ENCODE peak calls at places on chromosomes 16 and 17, in nine cellular contexts. X is fibroblast of mammary gland; E is hypothalamus; O is SW480; Z is frontal cortex; A is fibroblast of pulmonary artery; I is stimulated activated CD4-positive, alpha-beta T cell treated with anti-CD3 and anti-CD28 coated beads, Interleukin-4, amount 100 ng/mL, for 48 hours; J is EH; R is T-helper 17 cell. M is an unnamed sample.
A peak's percentile ranks its signal among the peaks of the same experiment; 100 is the strongest.

GRCh38 chr17:74960739-74961342 is 11.7 kb downstream of the HID1 start:
- DNase-seq in X (peak; percentile 15), E (no peak), O (peak; percentile 93), Z (no peak), A (peak; percentile 49), I (peak; percentile 52), J (peak; percentile 25), R (no peak), M (peak; percentile 51)

GRCh38 chr16:8798535-8799157 is 1.0 kb downstream of the PMM2 start:
- DNase-seq in X (no peak), E (no peak), O (no peak), Z (no peak), A (peak; percentile 5), I (no peak), J (peak; percentile 23), R (no peak), M (no peak)

GRCh38 chr17:19513897-19514488 is 19.7 kb upstream of the SLC47A1 start:
- DNase-seq in X (peak; percentile 67), E (peak; percentile 39), O (peak; percentile 65), Z (no peak), A (peak; percentile 77), I (peak; percentile 60), J (peak; percentile 77), R (peak; percentile 57), M (peak; percentile 53)

GRCh38 chr16:58940609-58941008 is 206.5 kb upstream of the GOT2 start:
- DNase-seq in X (no peak), E (no peak), O (no peak), Z (no peak), A (no peak), I (no peak), J (no peak), R (no peak), M (no peak)

GRCh38 chr17:80981929-80982425 is 9.7 kb upstream of the CHMP6 start:
- DNase-seq in X (no peak), E (no peak), O (no peak), Z (no peak), A (no peak), I (no peak), J (no peak), R (no peak), M (no peak)

GRCh38 chr16:31404353-31405064 is 11.4 kb downstream of the ITGAD start:
- DNase-seq in X (peak; percentile 73), E (no peak), O (no peak), Z (no peak), A (peak; percentile 30), I (no peak), J (peak; percentile 30), R (no peak), M (peak; percentile 76)

GRCh38 chr17:67993153-67993997 is 2.9 kb downstream of the C17orf58 start:
- DNase-seq in X (peak; percentile 77), E (peak; percentile 68), O (peak; percentile 74), Z (peak; percentile 86), A (peak; percentile 85), I (peak; percentile 52), J (peak; percentile 84), R (peak; percentile 56), M (peak; percentile 91)

GRCh38 chr17:3660311-3660891 is 8.0 kb downstream of the TAX1BP3 start:
- DNase-seq in X (no peak), E (peak; percentile 52), O (no peak), Z (no peak), A (no peak), I (no peak), J (no peak), R (no peak), M (no peak)

GRCh38 chr17:43581581-43581980 is 35.4 kb upstream of the ETV4 start:
- DNase-seq in X (no peak), E (no peak), O (no peak), Z (no peak), A (no peak), I (no peak), J (no peak), R (no peak), M (no peak)

GRCh38 chr16:57667526-57668258 is 414 bp upstream of the ADGRG3 start:
- DNase-seq in X (peak; percentile 52), E (no peak), O (no peak), Z (no peak), A (no peak), I (no peak), J (peak; percentile 27), R (no peak), M (peak; percentile 6)

GRCh38 chr17:2521257-2521656 is 9.6 kb upstream of the METTL16 start:
- DNase-seq in X (no peak), E (no peak), O (no peak), Z (no peak), A (no peak), I (no peak), J (no peak), R (no peak), M (no peak)

GRCh38 chr17:61624951-61625350 is 33.9 kb upstream of the NACA2 start:
- DNase-seq in X (no peak), E (no peak), O (no peak), Z (no peak), A (no peak), I (no peak), J (no peak), R (no peak), M (no peak)

GRCh38 chr17:44782349-44782850 is 23.6 kb downstream of the ADAM11 start:
- DNase-seq in X (no peak), E (no peak), O (no peak), Z (no peak), A (no peak), I (no peak), J (no peak), R (no peak), M (no peak)